ENCODE peak calls at places on chromosomes 2 and 18, in seven cellular contexts. M is lower leg skin, Y is transverse colon, G is gastrocnemius medialis, S is uterus, J is IMR-90, I is body of pancreas. A is an unnamed sample.

GRCh38 chr18:23136326-23137092 is 1.2 kb downstream of the CABLES1 start:
- DNase-seq in Y (no peak), G (no peak), I (peak), M (peak), J (no peak), S (peak), A (peak)

GRCh38 chr2:95053543-95053942 is 28.0 kb downstream of the MAL start:
- DNase-seq in M (no peak), S (no peak), G (no peak), I (no peak), Y (no peak), J (no peak), A (no peak)

GRCh38 chr18:74898965-74899364 is 301.3 kb downstream of the ZNF407 start:
- DNase-seq in M (no peak), Y (no peak), J (peak), G (no peak), S (no peak), I (no peak), A (no peak)

GRCh38 chr2:183927367-183928355 is 670.7 kb upstream of the ZNF804A start:
- DNase-seq in G (no peak), S (no peak), I (peak), Y (no peak), M (no peak), J (peak), A (no peak)

GRCh38 chr2:100038019-100038418 is 104.4 kb downstream of the AFF3 start:
- DNase-seq in Y (no peak), J (no peak), S (no peak), I (no peak), M (no peak), G (no peak), A (no peak)

GRCh38 chr18:75727479-75727878 is 300.0 kb upstream of the SMIM21 start:
- DNase-seq in Y (peak), G (no peak), J (peak), M (no peak), S (no peak), I (peak), A (peak)

GRCh38 chr2:105373895-105374401 is 24.9 kb downstream of the FHL2 start:
- DNase-seq in G (no peak), I (no peak), M (peak), J (no peak), S (no peak), Y (no peak), A (no peak)

GRCh38 chr2:18171191-18172139 is 293.0 kb downstream of the KCNS3 start:
- DNase-seq in J (peak), S (no peak), M (no peak), I (peak), Y (peak), G (no peak), A (no peak)

GRCh38 chr2:203891474-203891873 is 23.9 kb downstream of the CTLA4 start:
- DNase-seq in J (no peak), S (no peak), M (no peak), Y (no peak), G (no peak), I (peak), A (no peak)

DNA sequence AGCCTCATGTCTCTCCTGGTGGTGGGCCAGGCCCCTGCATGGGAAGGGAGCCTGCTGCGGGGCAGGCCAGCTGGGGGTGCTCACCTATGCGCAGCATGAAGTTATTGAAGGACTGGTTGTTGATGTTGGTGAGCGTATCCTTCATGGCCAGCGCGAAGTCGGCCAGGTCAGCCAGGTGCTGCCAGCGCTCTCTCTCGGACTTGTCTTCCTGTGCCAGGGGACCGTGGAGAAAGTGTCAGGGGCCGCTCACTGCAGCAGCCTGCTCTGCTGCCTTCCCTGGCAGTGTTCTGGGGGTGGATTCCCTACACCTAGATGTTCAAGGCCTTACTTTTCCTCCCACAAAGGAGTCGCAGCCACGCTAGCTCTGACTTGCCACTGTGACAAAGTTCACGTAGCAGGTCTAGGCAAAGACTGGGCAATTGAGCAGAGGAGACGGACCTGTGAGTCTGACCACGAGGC is 28.2 kb downstream of the CENPO start:
- DNase-seq in I (no peak), M (peak), G (no peak), S (peak), J (no peak), Y (no peak), A (no peak)
- TF ChIP-seq POLR2A in I (no peak), M (no peak), G (no peak), S (no peak), J (no peak), Y (no peak), A (no peak)

DNA sequence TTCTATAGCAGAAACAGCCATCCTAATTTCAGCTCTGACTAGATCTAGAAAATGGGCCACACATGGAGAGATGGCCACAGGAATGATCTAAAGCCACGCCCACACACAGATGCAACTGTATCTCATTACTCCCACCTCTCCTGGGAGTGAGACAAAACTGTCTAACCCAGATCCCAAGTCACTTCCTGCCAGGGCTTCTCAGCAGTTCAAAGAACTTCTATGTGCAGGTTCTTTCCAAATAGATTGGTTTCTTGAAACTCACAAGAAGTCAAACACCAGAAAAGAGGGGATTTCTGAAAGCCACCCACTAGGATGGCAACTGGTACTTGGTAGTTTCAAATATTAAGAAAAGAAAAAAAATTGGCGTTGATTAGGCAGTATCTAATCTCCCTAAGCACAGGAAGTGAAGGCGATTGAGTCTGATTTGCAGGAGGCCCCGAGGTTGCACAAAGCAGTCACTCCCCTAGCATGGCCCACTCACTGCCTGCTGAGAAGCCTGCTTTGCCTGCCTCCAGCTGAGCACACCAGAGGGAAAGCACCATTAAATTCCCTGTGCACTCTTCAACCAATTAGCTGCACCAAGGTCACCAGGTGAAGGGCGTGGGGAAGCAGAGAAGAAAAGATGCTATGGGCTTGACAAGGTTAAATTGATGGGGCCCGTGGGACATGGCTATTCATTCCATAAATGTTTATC is 51.1 kb downstream of the PAPOLG start:
- DNase-seq in Y (no peak), M (peak), I (no peak), J (peak), S (no peak), G (no peak), A (peak)
- TF ChIP-seq POLR2A in Y (no peak), M (no peak), I (no peak), J (no peak), S (no peak), G (no peak), A (no peak)

DNA sequence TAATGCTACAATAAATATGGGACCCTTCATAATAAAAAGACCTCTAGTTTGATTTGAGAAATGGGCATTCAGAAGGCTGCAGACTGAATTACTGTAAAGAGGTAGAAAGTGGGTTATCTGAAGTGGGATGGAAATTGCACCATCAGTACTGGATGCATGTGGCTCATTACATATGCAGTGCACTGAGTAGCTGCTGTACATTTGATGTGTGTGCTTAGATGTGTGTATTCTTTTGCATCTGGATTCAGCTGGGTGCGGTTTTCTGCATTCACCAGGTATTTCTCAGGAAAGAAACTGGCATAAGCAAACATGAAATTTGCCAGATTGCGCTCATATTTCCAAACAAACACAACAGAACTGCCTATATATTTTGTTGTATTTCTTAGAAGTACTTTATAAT is 38.2 kb downstream of the NDC80 start:
- DNase-seq in J (no peak), M (no peak), S (no peak), Y (no peak), I (no peak), G (no peak), A (no peak)
- TF ChIP-seq POLR2A in J (no peak), M (no peak), S (no peak), Y (no peak), I (no peak), G (no peak), A (no peak)

DNA sequence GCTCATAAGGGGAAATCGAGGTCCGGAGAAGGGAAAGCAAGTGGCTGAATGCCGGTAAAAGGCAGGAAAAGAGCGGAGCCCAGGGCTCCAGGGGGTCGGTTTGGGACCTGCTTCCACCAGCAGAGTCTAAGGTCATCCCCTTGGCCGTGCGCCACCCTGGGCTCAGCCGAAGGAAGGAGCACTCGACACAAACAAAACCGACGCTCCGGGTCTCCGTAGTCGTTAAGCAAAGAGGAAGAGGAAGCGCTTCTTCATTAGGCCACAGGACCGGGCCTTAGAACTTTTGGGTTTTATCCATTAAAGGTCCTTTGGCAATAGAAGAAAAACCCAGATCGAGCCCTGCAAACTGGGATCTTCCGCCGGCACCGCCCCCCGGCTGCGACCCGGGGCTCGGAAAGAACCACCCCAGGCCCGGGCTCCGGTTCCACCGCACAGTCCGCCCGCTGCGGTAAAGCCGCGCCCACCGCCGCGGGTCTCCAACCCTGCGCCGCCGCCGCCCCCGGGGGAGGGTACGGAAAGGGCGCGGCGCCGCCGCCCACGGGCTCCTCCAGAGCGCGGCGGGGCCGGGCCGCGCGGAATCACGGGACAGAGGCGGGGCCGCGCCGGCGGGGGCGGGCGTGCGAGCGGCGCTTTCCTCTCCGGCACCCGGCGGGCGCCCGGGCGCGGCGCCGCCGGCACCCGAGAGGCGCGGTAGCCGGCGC is at the start of gene TTL:
- DNase-seq in I (peak), G (peak), M (peak), Y (peak), J (peak), S (peak), A (peak)
- TF ChIP-seq POLR2A in I (peak), G (peak), M (no peak), Y (no peak), J (no peak), S (peak), A (peak)

GRCh38 chr2:222709191-222709891 is 37.9 kb downstream of the MOGAT1 start:
- DNase-seq in M (peak), G (peak), J (peak), Y (peak), S (peak), I (peak), A (peak)
- TF ChIP-seq POLR2A in M (no peak), G (peak), J (peak), Y (no peak), S (no peak), I (no peak), A (no peak)

DNA sequence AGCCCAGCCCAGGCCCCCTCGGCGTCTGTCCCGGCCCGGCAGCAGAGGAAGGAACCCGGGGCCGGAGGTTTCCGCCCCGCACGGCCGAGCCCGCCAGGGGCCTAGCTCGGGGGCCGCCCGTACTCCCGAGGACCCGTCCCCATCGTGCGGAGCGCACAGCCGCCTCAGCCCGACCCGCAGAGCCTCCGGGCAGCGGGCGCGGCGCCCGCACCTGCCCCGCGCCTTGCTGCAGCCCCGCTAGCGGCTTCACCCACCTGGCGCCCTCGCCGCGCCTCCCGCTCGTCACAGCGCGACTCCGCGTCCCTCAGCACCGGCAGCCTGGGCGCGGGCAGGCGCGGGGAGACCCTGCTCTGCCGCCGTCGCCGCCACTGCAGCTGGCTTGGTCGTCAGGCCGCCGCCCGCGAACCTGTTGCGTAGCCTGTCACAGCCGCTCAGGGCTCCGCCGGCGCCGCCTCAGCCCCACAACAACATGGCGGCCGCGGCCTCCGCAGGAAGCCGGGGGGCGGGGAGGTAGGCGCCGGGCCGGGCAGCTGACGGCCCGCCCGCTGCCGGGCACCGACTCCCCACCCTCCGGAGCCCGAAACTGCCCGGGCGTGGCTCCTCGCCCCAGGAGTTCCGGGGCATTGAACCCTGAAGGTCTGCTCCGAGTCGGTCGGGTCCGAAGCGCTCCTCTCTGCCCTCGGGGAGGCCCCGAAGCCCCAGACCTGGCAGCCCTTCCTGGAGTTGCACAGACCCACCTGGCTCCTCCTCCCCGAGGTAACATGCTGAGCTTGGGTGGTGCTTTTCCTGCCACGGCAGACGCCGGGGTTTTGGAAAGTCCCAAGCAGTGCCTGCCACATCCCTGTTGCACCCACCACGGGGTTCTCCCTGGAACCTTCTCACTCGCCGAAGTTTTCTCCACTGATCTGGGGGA is at the start of gene ITSN2:
- DNase-seq in S (peak), I (peak), M (peak), J (peak), G (peak), Y (peak), A (peak)
- TF ChIP-seq POLR2A in S (peak), I (peak), M (no peak), J (peak), G (peak), Y (peak), A (peak)

GRCh38 chr2:159516241-159516758 is 100.0 kb downstream of the BAZ2B start:
- DNase-seq in I (peak), G (peak), J (peak), S (no peak), M (no peak), Y (peak), A (peak)
- TF ChIP-seq POLR2A in I (peak), G (no peak), J (no peak), S (no peak), M (no peak), Y (peak), A (peak)

GRCh38 chr2:160407393-160408204 is 86.0 kb downstream of the RBMS1 start:
- DNase-seq in J (peak), Y (peak), I (peak), G (no peak), S (peak), M (peak), A (peak)
- TF ChIP-seq POLR2A in J (peak), Y (peak), I (peak), G (peak), S (peak), M (no peak), A (peak)

A was measured in erythroblast.